ENCODE peak calls at places on chromosome 1, in nine cellular contexts. V is upper lobe of left lung, W is ovary, E is PC-9, I is A549, N is mucosa of descending colon, K is astrocyte of the spinal cord, R is RWPE2, C is BE2C. J is an unnamed sample.

GRCh38 chr1:31760422-31760900 is 3.7 kb downstream of the ADGRB2 start:
- DNase-seq in I (peak; percentile 30), C (no peak), E (no peak), V (no peak), K (no peak), N (no peak), R (no peak), W (no peak), J (no peak)

GRCh38 chr1:6703016-6703415 is 1.4 kb upstream of the DNAJC11 start:
- DNase-seq in N (no peak), V (no peak), E (no peak), K (no peak), R (no peak), W (no peak), C (no peak), I (no peak), J (no peak)

GRCh38 chr1:245493029-245493428 is 338.2 kb downstream of the KIF26B start:
- DNase-seq in R (no peak), K (no peak), W (no peak), N (no peak), V (no peak), E (no peak), C (peak; percentile 75), I (no peak), J (no peak)

GRCh38 chr1:54623216-54624007 is at the start of gene FAM151A:
- DNase-seq in I (no peak), E (no peak), K (no peak), V (no peak), W (no peak), N (peak; percentile 35), R (no peak), C (no peak), J (no peak)

GRCh38 chr1:67683306-67683705 is 1.7 kb upstream of the GADD45A start:
- DNase-seq in I (no peak), V (no peak), K (peak; percentile 75), W (no peak), R (no peak), N (no peak), C (no peak), E (peak; percentile 77), J (peak; percentile 69)

GRCh38 chr1:41882068-41882477 is 36.6 kb downstream of the HIVEP3 start:
- DNase-seq in V (no peak), R (no peak), W (no peak), I (no peak), K (no peak), E (peak; percentile 80), C (no peak), N (peak; percentile 66), J (no peak)

GRCh38 chr1:235607284-235607683 is 42.3 kb downstream of the GNG4 start:
- DNase-seq in W (no peak), R (no peak), K (no peak), C (no peak), I (no peak), E (no peak), N (no peak), V (no peak), J (no peak)

GRCh38 chr1:78401148-78401547 is 89.6 kb upstream of the PTGFR start:
- DNase-seq in C (no peak), W (no peak), N (no peak), R (no peak), I (no peak), V (no peak), E (no peak), K (peak; percentile 13), J (no peak)

GRCh38 chr1:47433453-47434050 is 4.3 kb upstream of the FOXD2 start:
- DNase-seq in W (no peak), I (no peak), V (no peak), K (no peak), C (no peak), N (peak; percentile 32), R (no peak), E (no peak), J (no peak)

GRCh38 chr1:22186316-22186715 is 43.4 kb upstream of the WNT4 start:
- DNase-seq in N (no peak), W (no peak), V (no peak), R (no peak), K (no peak), I (no peak), C (no peak), E (no peak), J (no peak)

GRCh38 chr1:116982319-116983004 is 19.1 kb upstream of the CD101 start:
- DNase-seq in W (no peak), I (no peak), V (no peak), E (no peak), N (peak; percentile 72), R (no peak), K (no peak), C (no peak), J (no peak)

GRCh38 chr1:46474580-46474979 is 15.1 kb upstream of the DMBX1 start:
- DNase-seq in C (no peak), I (no peak), V (no peak), N (no peak), K (no peak), E (no peak), W (no peak), R (no peak), J (no peak)

GRCh38 chr1:208158640-208159541 is 85.3 kb downstream of the PLXNA2 start:
- DNase-seq in V (no peak), W (no peak), I (no peak), R (no peak), K (peak; percentile 80), E (no peak), C (no peak), N (peak; percentile 64), J (no peak)

GRCh38 chr1:179079113-179079761 is 2.6 kb upstream of the TOR3A start:
- DNase-seq in R (no peak), C (peak; percentile 57), I (peak; percentile 66), N (peak; percentile 80), K (peak; percentile 78), V (peak; percentile 59), W (no peak), E (peak; percentile 63), J (peak; percentile 72)

GRCh38 chr1:46480959-46481646 is 8.5 kb upstream of the DMBX1 start:
- DNase-seq in N (no peak), C (no peak), I (no peak), V (no peak), K (no peak), R (peak; percentile 29), W (peak; percentile 39), E (no peak), J (no peak)

GRCh38 chr1:239233626-239234025 is 152.7 kb upstream of the CHRM3 start:
- DNase-seq in I (no peak), R (no peak), C (no peak), E (no peak), W (no peak), K (no peak), V (peak; percentile 36), N (peak; percentile 5), J (no peak)

GRCh38 chr1:117623698-117624097 is 17.9 kb downstream of the TENT5C start:
- DNase-seq in K (no peak), R (no peak), C (no peak), E (no peak), W (no peak), N (no peak), V (no peak), I (no peak), J (no peak)

GRCh38 chr1:43783671-43784205 is 76.4 kb downstream of the ST3GAL3 start:
- DNase-seq in C (peak; percentile 18), W (no peak), E (peak; percentile 98), R (peak; percentile 67), K (peak; percentile 32), I (peak; percentile 40), V (no peak), N (no peak), J (peak; percentile 40)

GRCh38 chr1:91124989-91125417 is 103.2 kb upstream of the ZNF644 start:
- DNase-seq in V (no peak), R (no peak), W (no peak), E (no peak), C (no peak), I (no peak), K (no peak), N (peak; percentile 15), J (no peak)

GRCh38 chr1:113978863-113979702 is at the start of gene OLFML3:
- DNase-seq in E (peak; percentile 85), V (peak; percentile 86), W (peak; percentile 90), I (peak; percentile 37), N (peak; percentile 93), R (peak; percentile 73), K (peak; percentile 95), C (peak; percentile 85), J (peak; percentile 93)

GRCh38 chr1:48530727-48531351 is 58.8 kb upstream of the SPATA6 start:
- DNase-seq in N (peak; percentile 89), E (no peak), I (peak; percentile 36), R (no peak), K (peak; percentile 13), W (peak; percentile 21), C (peak; percentile 83), V (peak; percentile 63), J (no peak)
- TF ChIP-seq CTCF in N (peak; percentile 21), E (peak; percentile 80), I (peak; percentile 36), R (peak; percentile 60), K (peak; percentile 70), W (no peak), C (peak; percentile 82), V (peak; percentile 37), J (peak; percentile 43)

GRCh38 chr1:109466440-109467300 is at the start of gene SYPL2:
- DNase-seq in R (no peak), W (peak; percentile 57), V (peak; percentile 32), E (no peak), C (peak; percentile 33), N (peak; percentile 42), I (no peak), K (no peak), J (peak; percentile 23)
- TF ChIP-seq CTCF in R (no peak), W (peak; percentile 27), V (no peak), E (no peak), C (no peak), N (no peak), I (no peak), K (no peak), J (peak; percentile 45)

DNA sequence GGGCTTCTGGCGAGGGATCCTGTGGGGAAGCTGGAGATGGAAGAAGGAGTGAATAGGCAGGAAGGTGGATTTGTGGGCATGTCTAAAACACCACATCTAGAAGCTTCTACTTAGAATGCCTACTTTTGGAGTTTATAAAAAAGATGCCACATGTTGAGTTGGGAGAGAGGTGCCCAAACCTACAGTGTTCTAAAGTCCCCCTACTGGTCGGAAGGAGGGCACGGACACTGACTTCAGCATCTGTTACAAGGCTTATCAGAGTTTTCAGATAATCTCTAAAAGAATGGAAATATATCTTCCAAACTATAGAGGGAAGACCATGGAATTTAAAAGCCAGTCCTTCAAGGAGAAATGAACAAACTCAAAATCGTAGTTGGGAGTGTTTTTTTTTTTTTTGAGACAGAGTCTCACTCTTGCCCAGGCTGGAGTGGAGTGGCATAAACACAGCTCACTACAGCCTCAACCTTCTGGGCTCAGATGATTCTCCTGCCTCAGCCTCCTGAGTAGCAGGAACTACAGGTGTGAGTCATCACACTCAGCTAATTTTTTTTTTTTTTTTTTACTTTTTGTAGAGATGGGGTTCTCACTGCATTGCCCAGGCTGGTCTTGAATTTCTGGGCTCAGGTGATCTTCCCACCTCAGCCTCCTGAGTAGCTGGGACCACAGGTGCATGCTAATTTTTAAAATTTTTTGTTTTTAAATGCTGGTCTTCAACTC is 14.8 kb downstream of the IBA57 start:
- DNase-seq in K (no peak), C (no peak), N (no peak), E (no peak), W (no peak), V (no peak), I (no peak), R (no peak), J (no peak)
- TF ChIP-seq CTCF in K (peak; percentile 13), C (peak; percentile 61), N (no peak), E (peak; percentile 45), W (no peak), V (no peak), I (peak; percentile 23), R (no peak), J (peak; percentile 53)

GRCh38 chr1:170730443-170730842 is 66.5 kb downstream of the PRRX1 start:
- DNase-seq in K (no peak), E (no peak), N (no peak), R (no peak), V (no peak), W (no peak), I (no peak), C (no peak), J (no peak)
- TF ChIP-seq CTCF in K (no peak), E (no peak), N (no peak), R (no peak), V (no peak), W (no peak), I (no peak), C (no peak), J (no peak)